ENCODE peak calls at places on chromosomes 16 and 17, in ten cellular contexts. One of them, this sample, is unnamed. For H3K27me3, the result is how much of the 10 kb centered on the place peaks cover.

GRCh38 chr16:61595605-61596004 is 440.6 kb downstream of the CDH8 start:
- DNase-seq in CD4-positive, alpha-beta T cell: no peak
- DNase-seq in HAP-1: no peak
- DNase-seq in uterus: no peak
- DNase-seq in prostate gland: no peak
- DNase-seq in IMR-90: no peak
- DNase-seq in Karpas-422: no peak
- DNase-seq in brain microvascular endothelial cell: no peak
- DNase-seq in colonic mucosa: no peak
- DNase-seq in CD8-positive, alpha-beta memory T cell: no peak
- DNase-seq in this sample: no peak

GRCh38 chr17:50904522-50905459 is 38.6 kb upstream of the TOB1 start:
- DNase-seq in Karpas-422: no peak
- DNase-seq in IMR-90: no peak
- DNase-seq in HAP-1: no peak
- DNase-seq in brain microvascular endothelial cell: no peak
- DNase-seq in colonic mucosa: peak
- DNase-seq in prostate gland: peak
- DNase-seq in CD4-positive, alpha-beta T cell: no peak
- DNase-seq in CD8-positive, alpha-beta memory T cell: no peak
- DNase-seq in uterus: peak
- DNase-seq in this sample: peak

GRCh38 chr17:74427048-74427762 is 4.7 kb upstream of the GPRC5C start:
- DNase-seq in IMR-90: no peak
- DNase-seq in colonic mucosa: peak
- DNase-seq in CD4-positive, alpha-beta T cell: no peak
- DNase-seq in brain microvascular endothelial cell: no peak
- DNase-seq in Karpas-422: no peak
- DNase-seq in CD8-positive, alpha-beta memory T cell: no peak
- DNase-seq in uterus: no peak
- DNase-seq in prostate gland: peak
- DNase-seq in HAP-1: no peak
- DNase-seq in this sample: no peak

GRCh38 chr17:30344283-30345088 is 10.6 kb upstream of the TMIGD1 start:
- DNase-seq in CD4-positive, alpha-beta T cell: no peak
- DNase-seq in IMR-90: peak
- DNase-seq in uterus: peak
- DNase-seq in HAP-1: peak
- DNase-seq in Karpas-422: no peak
- DNase-seq in colonic mucosa: peak
- DNase-seq in brain microvascular endothelial cell: no peak
- DNase-seq in CD8-positive, alpha-beta memory T cell: no peak
- DNase-seq in prostate gland: peak
- DNase-seq in this sample: peak

GRCh38 chr17:76075364-76076099 is 951 bp downstream of the GALR2 start:
- DNase-seq in HAP-1: no peak
- DNase-seq in colonic mucosa: no peak
- DNase-seq in brain microvascular endothelial cell: no peak
- DNase-seq in CD8-positive, alpha-beta memory T cell: no peak
- DNase-seq in CD4-positive, alpha-beta T cell: no peak
- DNase-seq in Karpas-422: no peak
- DNase-seq in prostate gland: no peak
- DNase-seq in IMR-90: no peak
- DNase-seq in uterus: peak
- DNase-seq in this sample: no peak

GRCh38 chr16:57115504-57116182 is 23.3 kb downstream of the CPNE2 start:
- DNase-seq in colonic mucosa: no peak
- DNase-seq in brain microvascular endothelial cell: peak
- DNase-seq in prostate gland: peak
- DNase-seq in CD4-positive, alpha-beta T cell: no peak
- DNase-seq in HAP-1: peak
- DNase-seq in IMR-90: peak
- DNase-seq in Karpas-422: no peak
- DNase-seq in uterus: no peak
- DNase-seq in CD8-positive, alpha-beta memory T cell: no peak
- DNase-seq in this sample: no peak

GRCh38 chr17:46958192-46958591 is 20.9 kb downstream of the RPRML start:
- DNase-seq in uterus: no peak
- DNase-seq in IMR-90: no peak
- DNase-seq in colonic mucosa: no peak
- DNase-seq in Karpas-422: no peak
- DNase-seq in brain microvascular endothelial cell: no peak
- DNase-seq in CD8-positive, alpha-beta memory T cell: no peak
- DNase-seq in HAP-1: no peak
- DNase-seq in prostate gland: no peak
- DNase-seq in CD4-positive, alpha-beta T cell: no peak
- DNase-seq in this sample: no peak

GRCh38 chr17:3918372-3919122 is 2.3 kb upstream of the P2RX1 start:
- DNase-seq in uterus: no peak
- DNase-seq in HAP-1: no peak
- DNase-seq in Karpas-422: no peak
- DNase-seq in prostate gland: no peak
- DNase-seq in CD4-positive, alpha-beta T cell: no peak
- DNase-seq in IMR-90: no peak
- DNase-seq in brain microvascular endothelial cell: no peak
- DNase-seq in colonic mucosa: no peak
- DNase-seq in CD8-positive, alpha-beta memory T cell: no peak
- DNase-seq in this sample: no peak

GRCh38 chr17:280216-280615 is 72.4 kb downstream of the RPH3AL start:
- DNase-seq in HAP-1: peak
- DNase-seq in brain microvascular endothelial cell: no peak
- DNase-seq in uterus: peak
- DNase-seq in Karpas-422: no peak
- DNase-seq in IMR-90: no peak
- DNase-seq in CD4-positive, alpha-beta T cell: no peak
- DNase-seq in CD8-positive, alpha-beta memory T cell: no peak
- DNase-seq in colonic mucosa: peak
- DNase-seq in prostate gland: no peak
- DNase-seq in this sample: peak

GRCh38 chr17:280901-281300 is 71.7 kb downstream of the RPH3AL start:
- DNase-seq in HAP-1: peak
- DNase-seq in CD8-positive, alpha-beta memory T cell: no peak
- DNase-seq in brain microvascular endothelial cell: no peak
- DNase-seq in prostate gland: no peak
- DNase-seq in colonic mucosa: peak
- DNase-seq in uterus: no peak
- DNase-seq in IMR-90: no peak
- DNase-seq in CD4-positive, alpha-beta T cell: no peak
- DNase-seq in Karpas-422: no peak
- DNase-seq in this sample: peak

GRCh38 chr17:279776-280175 is 72.8 kb downstream of the RPH3AL start:
- DNase-seq in prostate gland: no peak
- DNase-seq in CD4-positive, alpha-beta T cell: no peak
- DNase-seq in colonic mucosa: peak
- DNase-seq in CD8-positive, alpha-beta memory T cell: no peak
- DNase-seq in IMR-90: no peak
- DNase-seq in brain microvascular endothelial cell: no peak
- DNase-seq in HAP-1: no peak
- DNase-seq in Karpas-422: no peak
- DNase-seq in uterus: no peak
- DNase-seq in this sample: no peak

GRCh38 chr17:279356-279755 is 73.3 kb downstream of the RPH3AL start:
- DNase-seq in CD8-positive, alpha-beta memory T cell: no peak
- DNase-seq in HAP-1: no peak
- DNase-seq in Karpas-422: no peak
- DNase-seq in CD4-positive, alpha-beta T cell: no peak
- DNase-seq in brain microvascular endothelial cell: no peak
- DNase-seq in IMR-90: no peak
- DNase-seq in colonic mucosa: no peak
- DNase-seq in uterus: no peak
- DNase-seq in prostate gland: no peak
- DNase-seq in this sample: no peak

DNA sequence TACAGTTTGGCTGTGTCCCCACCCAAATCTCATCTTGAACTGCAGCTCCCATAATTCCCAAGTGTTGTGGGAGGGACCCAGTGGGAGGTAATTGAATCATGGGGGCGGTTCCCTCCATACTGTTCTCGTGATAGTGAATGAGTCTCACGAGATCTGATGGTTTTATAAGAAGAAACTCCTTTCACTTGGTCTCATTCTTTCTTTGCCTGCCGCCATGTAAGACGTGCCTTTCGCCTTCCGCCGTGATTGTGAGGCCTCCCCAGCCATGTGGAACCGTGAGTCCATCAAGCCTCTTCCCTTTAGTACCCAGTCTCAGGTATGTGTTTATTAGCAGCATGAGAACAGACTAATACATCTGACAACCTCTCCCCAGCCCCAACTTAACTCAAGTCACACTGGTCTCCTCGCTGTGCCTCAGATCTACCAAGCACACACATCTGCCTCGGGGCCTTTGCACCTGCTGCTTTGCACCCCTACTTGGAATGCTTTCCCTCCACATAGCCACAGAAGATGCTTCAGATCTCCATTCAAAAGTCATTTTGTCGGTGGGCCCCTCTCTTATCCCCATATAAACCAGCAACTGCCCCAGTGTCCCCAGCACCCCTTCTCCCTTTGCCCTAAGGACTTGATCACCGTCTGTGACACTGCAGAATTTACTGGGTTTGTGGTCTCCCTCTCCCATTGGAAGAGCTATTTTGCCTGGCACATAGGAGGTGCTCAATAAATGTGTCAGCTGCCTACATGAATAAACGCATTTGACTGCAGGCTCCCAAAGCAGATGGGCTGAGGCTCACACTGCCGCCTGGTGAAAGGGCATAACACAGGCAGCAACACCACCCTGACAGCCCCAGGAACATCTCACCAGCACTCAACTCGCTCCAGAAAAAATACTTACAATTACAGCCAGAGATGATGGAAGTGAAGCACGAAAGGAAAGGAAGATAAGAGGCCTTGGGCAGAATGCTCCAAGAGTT is 74.3 kb downstream of the RPH3AL start:
- DNase-seq in HAP-1: peak
- DNase-seq in CD4-positive, alpha-beta T cell: no peak
- DNase-seq in Karpas-422: no peak
- DNase-seq in CD8-positive, alpha-beta memory T cell: no peak
- DNase-seq in uterus: peak
- DNase-seq in brain microvascular endothelial cell: no peak
- DNase-seq in colonic mucosa: peak
- DNase-seq in prostate gland: no peak
- DNase-seq in IMR-90: no peak
- DNase-seq in this sample: peak
- H3K27me3 ChIP-seq in HAP-1: under half
- H3K27me3 ChIP-seq in CD4-positive, alpha-beta T cell: under half
- H3K27me3 ChIP-seq in Karpas-422: under half
- H3K27me3 ChIP-seq in CD8-positive, alpha-beta memory T cell: under half
- H3K27me3 ChIP-seq in uterus: under half
- H3K27me3 ChIP-seq in brain microvascular endothelial cell: under half
- H3K27me3 ChIP-seq in colonic mucosa: under half
- H3K27me3 ChIP-seq in prostate gland: under half
- H3K27me3 ChIP-seq in IMR-90: under half
- H3K27me3 ChIP-seq in this sample: under half

GRCh38 chr16:67395105-67395457 is 1.8 kb upstream of the TPPP3 start:
- DNase-seq in colonic mucosa: no peak
- DNase-seq in IMR-90: no peak
- DNase-seq in uterus: no peak
- DNase-seq in CD8-positive, alpha-beta memory T cell: no peak
- DNase-seq in HAP-1: no peak
- DNase-seq in CD4-positive, alpha-beta T cell: no peak
- DNase-seq in brain microvascular endothelial cell: no peak
- DNase-seq in Karpas-422: no peak
- DNase-seq in prostate gland: no peak
- DNase-seq in this sample: no peak
- H3K27me3 ChIP-seq in colonic mucosa: under half
- H3K27me3 ChIP-seq in IMR-90: under half
- H3K27me3 ChIP-seq in uterus: under half
- H3K27me3 ChIP-seq in CD8-positive, alpha-beta memory T cell: under half
- H3K27me3 ChIP-seq in HAP-1: under half
- H3K27me3 ChIP-seq in CD4-positive, alpha-beta T cell: under half
- H3K27me3 ChIP-seq in brain microvascular endothelial cell: under half
- H3K27me3 ChIP-seq in Karpas-422: under half
- H3K27me3 ChIP-seq in prostate gland: under half
- H3K27me3 ChIP-seq in this sample: under half

GRCh38 chr16:86075839-86076440 is 177.0 kb downstream of the IRF8 start:
- DNase-seq in prostate gland: no peak
- DNase-seq in IMR-90: no peak
- DNase-seq in HAP-1: no peak
- DNase-seq in CD4-positive, alpha-beta T cell: no peak
- DNase-seq in CD8-positive, alpha-beta memory T cell: no peak
- DNase-seq in Karpas-422: no peak
- DNase-seq in uterus: no peak
- DNase-seq in colonic mucosa: no peak
- DNase-seq in brain microvascular endothelial cell: no peak
- DNase-seq in this sample: no peak

GRCh38 chr16:86076606-86077005 is 177.6 kb downstream of the IRF8 start:
- DNase-seq in Karpas-422: no peak
- DNase-seq in brain microvascular endothelial cell: no peak
- DNase-seq in CD4-positive, alpha-beta T cell: no peak
- DNase-seq in colonic mucosa: no peak
- DNase-seq in IMR-90: no peak
- DNase-seq in prostate gland: no peak
- DNase-seq in uterus: no peak
- DNase-seq in HAP-1: no peak
- DNase-seq in CD8-positive, alpha-beta memory T cell: no peak
- DNase-seq in this sample: no peak

GRCh38 chr16:86079185-86079885 is 180.4 kb downstream of the IRF8 start:
- DNase-seq in HAP-1: no peak
- DNase-seq in prostate gland: no peak
- DNase-seq in brain microvascular endothelial cell: no peak
- DNase-seq in CD8-positive, alpha-beta memory T cell: no peak
- DNase-seq in Karpas-422: no peak
- DNase-seq in colonic mucosa: no peak
- DNase-seq in IMR-90: no peak
- DNase-seq in CD4-positive, alpha-beta T cell: no peak
- DNase-seq in uterus: no peak
- DNase-seq in this sample: no peak

GRCh38 chr16:86078121-86078600 is 179.2 kb downstream of the IRF8 start:
- DNase-seq in prostate gland: no peak
- DNase-seq in IMR-90: no peak
- DNase-seq in uterus: no peak
- DNase-seq in CD8-positive, alpha-beta memory T cell: no peak
- DNase-seq in HAP-1: no peak
- DNase-seq in CD4-positive, alpha-beta T cell: no peak
- DNase-seq in colonic mucosa: no peak
- DNase-seq in Karpas-422: no peak
- DNase-seq in brain microvascular endothelial cell: no peak
- DNase-seq in this sample: no peak

DNA sequence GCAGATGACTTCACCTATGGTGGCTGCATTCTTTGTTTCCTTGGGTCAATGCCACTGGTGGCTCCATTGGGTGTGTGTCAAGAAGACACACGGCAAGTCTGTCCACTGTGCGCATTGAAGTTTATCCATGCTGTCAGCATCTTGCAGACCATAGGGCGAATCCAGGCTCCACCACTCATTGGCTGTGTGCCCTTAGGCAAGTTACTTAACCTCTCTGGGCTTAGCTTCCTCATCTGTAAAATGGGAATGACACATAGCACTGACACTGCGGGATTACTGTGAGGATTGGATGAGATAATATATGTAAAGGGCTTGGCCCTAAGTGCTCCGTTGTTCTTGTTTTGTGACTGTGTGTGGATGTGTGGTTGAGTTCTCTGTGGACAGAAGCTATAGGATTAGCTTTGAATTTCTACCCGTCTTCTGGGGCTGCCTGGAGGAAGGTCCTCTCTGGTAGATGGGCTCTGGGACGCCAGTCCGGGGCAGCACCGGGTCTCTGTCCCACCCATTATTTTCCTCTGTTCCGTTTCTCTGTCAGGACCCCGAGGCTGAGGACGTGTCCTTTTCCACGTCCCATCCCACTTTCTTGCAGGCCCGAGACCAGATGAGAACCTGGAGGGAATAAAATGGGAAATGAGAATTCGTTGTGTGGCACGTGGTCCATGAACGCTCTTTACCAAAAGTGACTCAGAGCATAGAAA is 178.4 kb downstream of the IRF8 start:
- DNase-seq in brain microvascular endothelial cell: no peak
- DNase-seq in prostate gland: no peak
- DNase-seq in colonic mucosa: no peak
- DNase-seq in IMR-90: no peak
- DNase-seq in HAP-1: no peak
- DNase-seq in CD4-positive, alpha-beta T cell: no peak
- DNase-seq in CD8-positive, alpha-beta memory T cell: no peak
- DNase-seq in Karpas-422: no peak
- DNase-seq in uterus: no peak
- DNase-seq in this sample: no peak
- H3K27me3 ChIP-seq in brain microvascular endothelial cell: under half
- H3K27me3 ChIP-seq in prostate gland: under half
- H3K27me3 ChIP-seq in colonic mucosa: under half
- H3K27me3 ChIP-seq in IMR-90: under half
- H3K27me3 ChIP-seq in HAP-1: under half
- H3K27me3 ChIP-seq in CD4-positive, alpha-beta T cell: under half
- H3K27me3 ChIP-seq in CD8-positive, alpha-beta memory T cell: under half
- H3K27me3 ChIP-seq in Karpas-422: under half
- H3K27me3 ChIP-seq in uterus: under half
- H3K27me3 ChIP-seq in this sample: under half

DNA sequence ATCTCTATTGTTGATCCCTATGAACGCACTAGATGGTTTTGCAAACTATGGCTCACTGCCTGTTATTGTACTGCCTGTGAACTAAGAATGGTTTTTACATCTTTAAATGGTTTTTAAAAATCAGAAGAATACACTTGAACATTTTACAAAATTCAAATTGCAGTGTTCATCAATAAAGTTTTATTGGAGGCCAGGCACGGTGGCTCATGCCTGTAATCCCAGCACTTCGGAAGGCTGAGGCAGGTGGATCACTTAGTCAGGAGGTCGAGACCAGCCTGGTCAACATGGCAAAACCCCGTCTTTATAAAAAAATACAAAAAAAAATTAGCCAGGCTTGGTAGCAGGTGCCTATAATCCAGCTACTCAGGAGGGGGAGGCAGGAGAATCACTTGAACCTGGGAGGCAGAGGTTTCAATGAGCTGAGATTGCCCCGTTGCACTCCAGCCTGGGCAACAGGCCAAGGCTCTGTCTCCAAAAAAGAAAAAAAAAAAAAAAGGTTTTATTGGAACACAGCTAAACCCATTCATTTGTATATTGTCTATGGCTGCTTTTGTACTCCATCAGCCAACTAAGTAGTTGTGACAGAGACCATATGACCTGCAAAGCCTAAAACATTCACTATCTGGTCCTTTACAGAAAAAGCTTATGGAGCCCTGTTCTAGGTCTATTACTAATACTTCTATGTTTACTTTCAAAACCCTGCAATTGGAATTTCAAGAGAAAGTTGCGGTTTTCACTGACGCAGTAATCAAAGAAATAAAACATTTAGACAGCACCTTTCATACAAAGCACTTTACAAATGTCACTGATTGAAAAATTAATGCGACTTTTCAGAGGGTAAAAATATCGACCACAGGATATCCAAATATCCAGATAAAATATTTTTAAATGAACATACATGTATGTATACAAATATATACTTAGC is 18.8 kb downstream of the IKZF3 start:
- DNase-seq in CD8-positive, alpha-beta memory T cell: no peak
- DNase-seq in CD4-positive, alpha-beta T cell: no peak
- DNase-seq in uterus: no peak
- DNase-seq in IMR-90: peak
- DNase-seq in prostate gland: no peak
- DNase-seq in colonic mucosa: no peak
- DNase-seq in HAP-1: peak
- DNase-seq in brain microvascular endothelial cell: no peak
- DNase-seq in Karpas-422: no peak
- DNase-seq in this sample: no peak
- H3K27me3 ChIP-seq in CD8-positive, alpha-beta memory T cell: under half
- H3K27me3 ChIP-seq in CD4-positive, alpha-beta T cell: under half
- H3K27me3 ChIP-seq in uterus: under half
- H3K27me3 ChIP-seq in IMR-90: under half
- H3K27me3 ChIP-seq in prostate gland: under half
- H3K27me3 ChIP-seq in colonic mucosa: under half
- H3K27me3 ChIP-seq in HAP-1: under half
- H3K27me3 ChIP-seq in brain microvascular endothelial cell: under half
- H3K27me3 ChIP-seq in Karpas-422: under half
- H3K27me3 ChIP-seq in this sample: under half

This sample was measured in lower lobe of right lung.